ENCODE peak calls at places on chromosomes 5 and 9, in nine cellular contexts. X is CD4-positive, CD25-positive, alpha-beta regulatory T cell; G is uterus; E is HS-5; Z is stimulated activated CD8-positive, alpha-beta memory T cell treated with anti-CD3 and anti-CD28 coated beads, Interleukin-4, amount 100 ng/mL, for 1 hour; K is ELR; I is naive thymus-derived CD8-positive, alpha-beta T cell; C is cardiac fibroblast; T is NCI-H1105. L is an unnamed sample.
A peak's percentile ranks its signal among the peaks of the same experiment; 100 is the strongest.

GRCh38 chr5:128199611-128200010 is 116.0 kb downstream of the SLC12A2 start:
- DNase-seq in X (no peak), G (no peak), E (no peak), Z (no peak), K (no peak), I (no peak), C (no peak), T (no peak), L (no peak)

GRCh38 chr5:84088996-84089395 is 295.7 kb downstream of the EDIL3 start:
- DNase-seq in X (no peak), G (no peak), E (no peak), Z (no peak), K (peak; percentile 39), I (no peak), C (peak; percentile 68), T (no peak), L (no peak)

GRCh38 chr5:138038826-138039225 is 5.9 kb upstream of the FAM13B start:
- DNase-seq in X (no peak), G (no peak), E (no peak), Z (no peak), K (no peak), I (no peak), C (no peak), T (no peak), L (no peak)

GRCh38 chr9:77291714-77292113 is 114.4 kb downstream of the VPS13A start:
- DNase-seq in X (no peak), G (no peak), E (no peak), Z (no peak), K (peak; percentile 58), I (no peak), C (peak; percentile 31), T (no peak), L (no peak)

GRCh38 chr5:145221416-145221815 is 613.7 kb downstream of the PRELID2 start:
- DNase-seq in X (no peak), G (no peak), E (no peak), Z (no peak), K (no peak), I (no peak), C (no peak), T (no peak), L (no peak)

GRCh38 chr9:113955076-113955752 is 79.1 kb downstream of the ZNF618 start:
- DNase-seq in X (no peak), G (no peak), E (no peak), Z (no peak), K (peak; percentile 32), I (no peak), C (peak; percentile 82), T (no peak), L (no peak)

GRCh38 chr9:132192728-132193127 is 30.9 kb downstream of the NTNG2 start:
- DNase-seq in X (no peak), G (no peak), E (no peak), Z (no peak), K (no peak), I (no peak), C (no peak), T (no peak), L (no peak)

GRCh38 chr5:170451764-170452365 is 52.0 kb upstream of the KCNIP1 start:
- DNase-seq in X (no peak), G (no peak), E (peak; percentile 90), Z (no peak), K (peak; percentile 79), I (no peak), C (peak; percentile 69), T (no peak), L (no peak)

GRCh38 chr9:134428559-134428958 is 102.3 kb downstream of the RXRA start:
- DNase-seq in X (no peak), G (no peak), E (no peak), Z (no peak), K (no peak), I (no peak), C (no peak), T (no peak), L (no peak)

GRCh38 chr5:32534056-32534455 is 51.3 kb upstream of the SUB1 start:
- DNase-seq in X (no peak), G (peak; percentile 51), E (no peak), Z (no peak), K (no peak), I (no peak), C (peak; percentile 69), T (no peak), L (no peak)

GRCh38 chr9:16309350-16310271 is 560.9 kb downstream of the BNC2 start:
- DNase-seq in X (no peak), G (peak; percentile 80), E (no peak), Z (no peak), K (no peak), I (no peak), C (peak; percentile 70), T (no peak), L (peak; percentile 15)

GRCh38 chr9:127209948-127210621 is 54.5 kb upstream of the GARNL3 start:
- DNase-seq in X (no peak), G (peak; percentile 67), E (no peak), Z (no peak), K (no peak), I (no peak), C (no peak), T (no peak), L (no peak)

GRCh38 chr5:178228609-178229008 is 4.0 kb downstream of the PHYKPL start:
- DNase-seq in X (no peak), G (no peak), E (no peak), Z (no peak), K (no peak), I (no peak), C (no peak), T (no peak), L (no peak)

GRCh38 chr5:6837519-6838110 is 124.4 kb downstream of the TENT4A start:
- DNase-seq in X (no peak), G (no peak), E (no peak), Z (no peak), K (peak; percentile 25), I (no peak), C (peak; percentile 7), T (no peak), L (no peak)

GRCh38 chr9:136688274-136689107 is 1.2 kb upstream of the AGPAT2 start:
- DNase-seq in X (no peak), G (no peak), E (no peak), Z (no peak), K (no peak), I (no peak), C (no peak), T (no peak), L (no peak)

GRCh38 chr5:37933586-37933985 is 93.7 kb upstream of the GDNF start:
- DNase-seq in X (no peak), G (no peak), E (no peak), Z (no peak), K (no peak), I (no peak), C (no peak), T (no peak), L (no peak)

GRCh38 chr5:130278136-130278535 is 373.9 kb downstream of the CHSY3 start:
- DNase-seq in X (no peak), G (no peak), E (no peak), Z (no peak), K (no peak), I (no peak), C (no peak), T (no peak), L (no peak)

GRCh38 chr5:17365756-17366155 is 132.3 kb upstream of the TAF11L2 start:
- DNase-seq in X (no peak), G (no peak), E (no peak), Z (no peak), K (peak; percentile 72), I (no peak), C (no peak), T (no peak), L (no peak)

GRCh38 chr9:29214162-29214520 is 1640.9 kb upstream of the C9orf72 start:
- DNase-seq in X (no peak), G (peak; percentile 28), E (no peak), Z (no peak), K (peak; percentile 49), I (no peak), C (no peak), T (peak; percentile 79), L (no peak)

GRCh38 chr5:127754259-127754658 is 51.1 kb downstream of the CCDC192 start:
- DNase-seq in X (no peak), G (no peak), E (no peak), Z (no peak), K (no peak), I (no peak), C (peak; percentile 54), T (no peak), L (no peak)

GRCh38 chr5:144333336-144333920 is 162.8 kb downstream of the KCTD16 start:
- DNase-seq in X (no peak), G (no peak), E (no peak), Z (no peak), K (no peak), I (no peak), C (no peak), T (no peak), L (no peak)

GRCh38 chr9:113572076-113572861 is 108.7 kb downstream of the RGS3 start:
- DNase-seq in X (no peak), G (peak; percentile 5), E (no peak), Z (no peak), K (no peak), I (no peak), C (no peak), T (no peak), L (peak; percentile 13)

GRCh38 chr5:167940911-167941310 is 350.5 kb upstream of the WWC1 start:
- DNase-seq in X (no peak), G (no peak), E (no peak), Z (no peak), K (no peak), I (no peak), C (no peak), T (no peak), L (no peak)

GRCh38 chr5:59049070-59049469 is 466.2 kb downstream of the RAB3C start:
- DNase-seq in X (no peak), G (no peak), E (no peak), Z (no peak), K (no peak), I (no peak), C (no peak), T (no peak), L (no peak)

GRCh38 chr5:485943-486491 is 38.2 kb downstream of the SLC9A3 start:
- DNase-seq in X (no peak), G (no peak), E (no peak), Z (no peak), K (peak; percentile 13), I (no peak), C (no peak), T (no peak), L (no peak)

GRCh38 chr5:160166973-160167622 is 47.8 kb upstream of the PWWP2A start:
- DNase-seq in X (no peak), G (no peak), E (no peak), Z (no peak), K (no peak), I (no peak), C (peak; percentile 28), T (no peak), L (no peak)

GRCh38 chr9:2765250-2765880 is 48.1 kb downstream of the KCNV2 start:
- DNase-seq in X (no peak), G (no peak), E (no peak), Z (no peak), K (no peak), I (no peak), C (no peak), T (no peak), L (no peak)

GRCh38 chr5:111757582-111758283 is 739 bp upstream of the NREP start:
- DNase-seq in X (peak; percentile 48), G (peak; percentile 91), E (peak; percentile 71), Z (peak; percentile 56), K (peak; percentile 87), I (peak; percentile 83), C (peak; percentile 98), T (peak; percentile 76), L (peak; percentile 90)

GRCh38 chr5:10235350-10235749 is 14.3 kb downstream of the ATPSCKMT start:
- DNase-seq in X (no peak), G (no peak), E (no peak), Z (no peak), K (peak; percentile 88), I (no peak), C (no peak), T (no peak), L (no peak)

GRCh38 chr9:116377179-116377790 is 223.7 kb downstream of the PAPPA start:
- DNase-seq in X (no peak), G (no peak), E (peak; percentile 60), Z (no peak), K (peak; percentile 87), I (no peak), C (peak; percentile 68), T (no peak), L (no peak)

GRCh38 chr9:93011114-93011513 is 47.4 kb upstream of the SUSD3 start:
- DNase-seq in X (no peak), G (no peak), E (no peak), Z (no peak), K (no peak), I (no peak), C (no peak), T (no peak), L (no peak)